ENCODE peak calls at places on chromosome 11, in four cellular contexts. N, Q, C and B are unnamed samples.

GRCh38 chr11:128288368-128288767 is 299.0 kb downstream of the ETS1 start:
- DNase-seq in Q (no peak), C (no peak), N (no peak), B (no peak)

GRCh38 chr11:85815186-85815911 is 4.4 kb upstream of the SYTL2 start:
- DNase-seq in N (no peak), Q (no peak), C (no peak), B (no peak)

GRCh38 chr11:130150790-130151189 is 8.8 kb upstream of the ST14 start:
- DNase-seq in Q (no peak), C (no peak), N (no peak), B (no peak)

GRCh38 chr11:986270-986951 is 50.1 kb downstream of the MUC6 start:
- DNase-seq in Q (no peak), N (no peak), C (no peak), B (no peak)

GRCh38 chr11:34972892-34973291 is 56.5 kb downstream of the PDHX start:
- DNase-seq in Q (no peak), N (no peak), C (no peak), B (no peak)

GRCh38 chr11:27740362-27741024 is 40.2 kb upstream of the BDNF start:
- DNase-seq in N (no peak), C (no peak), Q (no peak), B (no peak)

GRCh38 chr11:107562647-107563208 is 2.8 kb downstream of the ALKBH8 start:
- DNase-seq in C (peak), Q (no peak), N (no peak), B (no peak)

GRCh38 chr11:116882386-116882785 is 45.0 kb upstream of the APOA1 start:
- DNase-seq in N (no peak), C (no peak), Q (no peak), B (no peak)

GRCh38 chr11:76334826-76335389 is 46.0 kb downstream of the THAP12 start:
- DNase-seq in C (no peak), N (peak), Q (no peak), B (no peak)
- TF ChIP-seq MAX in C (no peak), N (no peak), Q (no peak), B (no peak)

DNA sequence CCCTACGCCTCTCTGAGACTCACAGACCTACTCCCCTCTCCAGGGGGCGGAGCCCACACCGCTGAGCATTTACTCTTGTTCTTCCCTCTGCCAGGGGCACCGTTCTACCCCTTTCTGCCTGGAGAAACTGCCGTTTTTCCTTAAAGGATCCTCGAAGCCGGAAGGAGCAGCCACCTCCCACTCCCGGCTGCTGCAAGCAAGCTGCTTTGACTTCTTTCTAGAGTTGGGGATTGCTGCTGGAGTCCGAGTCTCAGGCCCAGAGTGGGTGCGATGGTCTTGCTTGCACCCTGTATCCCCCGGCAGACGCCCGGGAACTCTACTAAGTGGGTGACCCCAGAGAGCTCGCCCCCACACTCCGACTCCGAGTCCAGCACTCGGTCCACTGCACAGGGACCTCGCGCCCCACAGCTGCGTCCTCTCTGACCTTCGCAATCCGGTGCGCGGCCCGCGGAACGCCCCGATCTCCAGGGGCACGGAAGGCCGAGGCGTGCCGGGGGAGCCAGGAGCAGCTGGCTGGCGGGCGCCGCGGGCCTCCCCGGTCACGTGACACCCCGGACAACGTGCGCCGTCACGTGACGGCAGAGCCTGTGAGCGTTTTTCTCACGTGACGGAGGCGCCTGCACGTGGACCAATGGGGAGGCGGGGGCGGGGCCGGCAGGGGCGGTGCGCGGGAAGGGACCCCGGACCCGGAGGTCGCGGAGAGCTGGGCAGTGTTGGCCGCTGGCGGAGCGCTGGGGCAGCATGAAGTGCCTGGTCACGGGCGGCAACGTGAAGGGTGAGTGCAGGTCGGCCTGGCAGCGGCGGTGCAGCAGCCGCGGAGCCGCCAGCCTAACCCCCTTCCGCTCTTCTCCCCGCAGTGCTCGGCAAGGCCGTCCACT is at the start of gene RAD9A:
- DNase-seq in N (peak), C (peak), Q (peak), B (peak)
- TF ChIP-seq CREB1 in N (peak), C (no peak), Q (peak), B (peak)

DNA sequence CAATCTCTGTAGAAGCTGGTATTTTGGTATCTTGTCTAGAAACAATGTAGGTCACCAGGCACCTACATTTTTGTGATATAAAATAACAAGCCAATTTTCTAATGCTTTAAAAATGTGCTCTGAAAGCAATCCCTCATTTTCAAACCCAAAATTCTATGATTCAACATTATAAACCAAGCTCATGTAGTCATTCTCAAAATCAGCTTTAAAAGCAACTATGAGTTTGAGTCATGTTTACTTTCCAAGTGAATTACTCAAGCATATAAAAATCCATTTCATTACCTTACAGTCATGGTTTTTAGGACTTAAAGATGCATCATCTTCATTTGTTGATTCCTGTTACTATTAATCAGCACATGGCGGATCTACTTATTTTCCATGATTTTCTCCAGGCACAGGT is 216.4 kb downstream of the GRM5 start:
- DNase-seq in N (no peak), Q (no peak), C (no peak), B (no peak)
- TF ChIP-seq MAX in N (no peak), Q (no peak), C (no peak), B (no peak)

GRCh38 chr11:16191212-16191851 is 165.0 kb downstream of the SOX6 start:
- DNase-seq in C (peak), N (no peak), Q (peak), B (no peak)
- TF ChIP-seq CREB1 in C (no peak), N (no peak), Q (no peak), B (no peak)

GRCh38 chr11:65113361-65113756 is 1.7 kb downstream of the TM7SF2 start:
- DNase-seq in C (no peak), Q (no peak), N (no peak), B (no peak)
- TF ChIP-seq MAX in C (no peak), Q (no peak), N (no peak), B (no peak)